ENCODE peak calls at places on chromosomes 16 and 17, in four cellular contexts. F, R, N and M are unnamed samples.

GRCh38 chr16:66898207-66898606 is 17.9 kb downstream of the PDP2 start:
- DNase-seq in F (no peak), N (no peak), R (no peak), M (no peak)

GRCh38 chr16:79599837-79600635 is 501 bp downstream of the MAF start:
- DNase-seq in N (no peak), F (peak), R (peak), M (no peak)

GRCh38 chr17:68355093-68355492 is 63.8 kb downstream of the ARSG start:
- DNase-seq in F (no peak), N (no peak), R (no peak), M (no peak)

GRCh38 chr16:86530251-86531192 is 20.2 kb downstream of the FOXF1 start:
- DNase-seq in N (no peak), F (no peak), R (no peak), M (no peak)

GRCh38 chr17:72662827-72663190 is 429.7 kb downstream of the SLC39A11 start:
- DNase-seq in R (no peak), N (no peak), F (no peak), M (no peak)

GRCh38 chr16:87328846-87329245 is 11.7 kb upstream of the C16orf95 start:
- DNase-seq in N (no peak), R (no peak), F (peak), M (no peak)

GRCh38 chr17:73396429-73397277 is 84.9 kb upstream of the CDC42EP4 start:
- DNase-seq in R (no peak), F (no peak), N (no peak), M (peak)

GRCh38 chr17:17560975-17561374 is 30.5 kb downstream of the PEMT start:
- DNase-seq in F (no peak), R (no peak), N (no peak), M (no peak)

GRCh38 chr17:382644-383533 is 30.3 kb upstream of the RPH3AL start:
- DNase-seq in N (no peak), R (peak), F (no peak), M (peak)

GRCh38 chr16:27772093-27772820 is 222.3 kb downstream of the KATNIP start:
- DNase-seq in F (no peak), N (no peak), R (no peak), M (no peak)

GRCh38 chr16:67384778-67385510 is 8.4 kb downstream of the TPPP3 start:
- DNase-seq in N (no peak), R (no peak), F (no peak), M (no peak)

GRCh38 chr16:3468501-3468900 is 25.0 kb downstream of the NAA60 start:
- DNase-seq in F (no peak), N (no peak), R (no peak), M (no peak)

GRCh38 chr16:86196687-86197391 is 297.9 kb downstream of the IRF8 start:
- DNase-seq in R (no peak), F (no peak), N (no peak), M (no peak)

GRCh38 chr16:3485097-3485470 is 10.2 kb downstream of the C16orf90 start:
- DNase-seq in F (no peak), N (no peak), R (no peak), M (no peak)

GRCh38 chr16:20317117-20317516 is 10.2 kb downstream of the GP2 start:
- DNase-seq in F (no peak), R (no peak), N (no peak), M (no peak)

GRCh38 chr17:21286066-21286770 is 1.7 kb downstream of the MAP2K3 start:
- DNase-seq in F (no peak), N (no peak), R (peak), M (peak)

GRCh38 chr16:11439790-11440656 is 94.8 kb downstream of the RMI2 start:
- DNase-seq in R (no peak), F (no peak), N (no peak), M (no peak)

GRCh38 chr17:50618941-50619340 is 15.7 kb upstream of the ABCC3 start:
- DNase-seq in N (no peak), F (no peak), R (no peak), M (no peak)

GRCh38 chr16:25494292-25494691 is 197.5 kb upstream of the HS3ST4 start:
- DNase-seq in F (no peak), N (no peak), R (no peak), M (no peak)

GRCh38 chr17:77280304-77280910 is 139.6 kb downstream of the SEC14L1 start:
- DNase-seq in F (no peak), N (no peak), R (no peak), M (peak)

GRCh38 chr16:2614761-2615191 is 67.5 kb upstream of the KCTD5 start:
- DNase-seq in R (no peak), F (no peak), N (no peak), M (no peak)

GRCh38 chr17:59488805-59489204 is 76.6 kb upstream of the DHX40 start:
- DNase-seq in F (no peak), N (no peak), R (no peak), M (no peak)

GRCh38 chr16:73049051-73049910 is 1.4 kb upstream of the ZFHX3 start:
- DNase-seq in N (no peak), R (no peak), F (no peak), M (peak)

GRCh38 chr16:24609740-24610420 is 70.5 kb downstream of the RBBP6 start:
- DNase-seq in N (no peak), F (peak), R (peak), M (peak)

GRCh38 chr16:85554114-85554790 is 58.9 kb upstream of the GSE1 start:
- DNase-seq in F (peak), N (peak), R (peak), M (peak)

GRCh38 chr17:34370997-34371395 is 8.0 kb upstream of the CCL1 start:
- DNase-seq in F (no peak), R (no peak), N (no peak), M (no peak)

GRCh38 chr17:54537656-54538055 is 363.0 kb upstream of the TOM1L1 start:
- DNase-seq in F (no peak), R (no peak), N (no peak), M (no peak)

GRCh38 chr16:25157476-25157875 is 45.9 kb downstream of the LCMT1 start:
- DNase-seq in R (no peak), F (no peak), N (no peak), M (no peak)